ENCODE peak calls at places on chromosome 1, in four cellular contexts. K is omental fat pad, Q is substantia nigra, F is NCI-H146. H is an unnamed sample.

GRCh38 chr1:10555635-10556429 is 81.1 kb downstream of the PEX14 start:
- DNase-seq in K (no peak), Q (no peak), F (peak), H (peak)

GRCh38 chr1:32111789-32112188 is 3.9 kb downstream of the KPNA6 start:
- DNase-seq in K (no peak), Q (no peak), F (no peak), H (no peak)

GRCh38 chr1:54581621-54582035 is 33.6 kb downstream of the ACOT11 start:
- DNase-seq in K (peak), Q (peak), F (no peak), H (no peak)

GRCh38 chr1:203080456-203080855 is 5.4 kb downstream of the MYOG start:
- DNase-seq in K (no peak), Q (no peak), F (no peak), H (no peak)

GRCh38 chr1:23638188-23638619 is 53.4 kb upstream of the RPL11 start:
- DNase-seq in K (no peak), Q (no peak), F (no peak), H (no peak)

GRCh38 chr1:2014726-2015382 is 4.3 kb upstream of the GABRD start:
- DNase-seq in K (no peak), Q (no peak), F (no peak), H (no peak)

GRCh38 chr1:89363196-89363595 is 663 bp upstream of the GBP6 start:
- DNase-seq in K (no peak), Q (no peak), F (no peak), H (no peak)

GRCh38 chr1:201365251-201365650 is 12.2 kb downstream of the TNNT2 start:
- DNase-seq in K (no peak), Q (no peak), F (no peak), H (no peak)

GRCh38 chr1:8409666-8410065 is 91.8 kb downstream of the SLC45A1 start:
- DNase-seq in K (no peak), Q (no peak), F (no peak), H (no peak)

GRCh38 chr1:85584923-85585322 is 4.4 kb downstream of the CCN1 start:
- DNase-seq in K (no peak), Q (no peak), F (no peak), H (no peak)

GRCh38 chr1:111629190-111629954 is 9.8 kb downstream of the RAP1A start:
- DNase-seq in K (no peak), Q (no peak), F (no peak), H (no peak)

GRCh38 chr1:178664278-178664677 is 60.8 kb upstream of the RALGPS2 start:
- DNase-seq in K (no peak), Q (no peak), F (peak), H (no peak)

GRCh38 chr1:36525166-36525565 is 42.5 kb upstream of the CSF3R start:
- DNase-seq in K (no peak), Q (no peak), F (no peak), H (no peak)

GRCh38 chr1:21175324-21175669 is 1.4 kb downstream of the EIF4G3 start:
- DNase-seq in K (no peak), Q (no peak), F (peak), H (peak)

GRCh38 chr1:151946366-151946764 is 37.1 kb upstream of the THEM4 start:
- DNase-seq in K (no peak), Q (no peak), F (no peak), H (no peak)